ENCODE peak calls at places on chromosomes 16 and 17, in five cellular contexts. E is GM12892, R is MV-4-11, M is GM19239, Y is H7. A is an unnamed sample.

GRCh38 chr17:41665566-41666335 is 22.9 kb upstream of the EIF1 start:
- DNase-seq in E (peak), R (peak), M (peak), Y (peak), A (peak)

GRCh38 chr16:19765860-19766553 is 47.9 kb downstream of the IQCK start:
- DNase-seq in E (no peak), R (no peak), M (no peak), Y (peak), A (no peak)

GRCh38 chr16:89422905-89423630 is 67.3 kb downstream of the ANKRD11 start:
- DNase-seq in E (peak), R (peak), M (peak), Y (no peak), A (peak)

GRCh38 chr16:68264128-68265077 is at the start of gene SLC7A6:
- DNase-seq in E (peak), R (peak), M (peak), Y (peak), A (no peak)

GRCh38 chr17:7460850-7461660 is 16.2 kb downstream of the CHRNB1 start:
- DNase-seq in E (no peak), R (no peak), M (no peak), Y (peak), A (no peak)

GRCh38 chr17:4583796-4584124 is 569 bp upstream of the SMTNL2 start:
- DNase-seq in E (no peak), R (peak), M (no peak), Y (peak), A (no peak)

GRCh38 chr16:23155445-23156049 is 6.3 kb upstream of the USP31 start:
- DNase-seq in E (no peak), R (peak), M (no peak), Y (no peak), A (no peak)

GRCh38 chr17:65393514-65393913 is 167.9 kb downstream of the AXIN2 start:
- DNase-seq in E (no peak), R (no peak), M (no peak), Y (no peak), A (no peak)

GRCh38 chr17:40553694-40554534 is 11.4 kb downstream of the CCR7 start:
- DNase-seq in E (no peak), R (peak), M (no peak), Y (peak), A (no peak)

GRCh38 chr16:27379919-27380318 is 22.1 kb upstream of the IL21R start:
- DNase-seq in E (no peak), R (no peak), M (no peak), Y (no peak), A (no peak)

GRCh38 chr16:70250748-70251650 is 741 bp downstream of the EXOSC6 start:
- DNase-seq in E (peak), R (no peak), M (peak), Y (peak), A (peak)

GRCh38 chr17:17025621-17026020 is 16.6 kb upstream of the MPRIP start:
- DNase-seq in E (no peak), R (no peak), M (no peak), Y (no peak), A (no peak)

GRCh38 chr17:28723159-28723835 is 2.7 kb downstream of the TLCD1 start:
- DNase-seq in E (no peak), R (no peak), M (no peak), Y (no peak), A (no peak)

GRCh38 chr16:12245923-12246290 is 269.4 kb downstream of the SNX29 start:
- DNase-seq in E (no peak), R (no peak), M (no peak), Y (no peak), A (no peak)

GRCh38 chr17:18129041-18129502 is 20.5 kb downstream of the MYO15A start:
- DNase-seq in E (no peak), R (no peak), M (no peak), Y (no peak), A (no peak)

GRCh38 chr17:16477255-16477654 is 14.7 kb downstream of the LRRC75A start:
- DNase-seq in E (no peak), R (no peak), M (no peak), Y (peak), A (no peak)

GRCh38 chr17:75561927-75562603 is 25.5 kb upstream of the MYO15B start:
- DNase-seq in E (no peak), R (no peak), M (no peak), Y (no peak), A (no peak)

GRCh38 chr16:72467157-72467759 is 295.3 kb upstream of the PMFBP1 start:
- DNase-seq in E (no peak), R (peak), M (no peak), Y (peak), A (no peak)

GRCh38 chr17:79971651-79972050 is 64.0 kb downstream of the TBC1D16 start:
- DNase-seq in E (no peak), R (no peak), M (no peak), Y (no peak), A (no peak)

GRCh38 chr17:8807070-8807550 is 7.9 kb upstream of the MFSD6L start:
- DNase-seq in E (peak), R (peak), M (peak), Y (no peak), A (peak)

GRCh38 chr17:29150191-29150590 is 30.0 kb downstream of the MYO18A start:
- DNase-seq in E (no peak), R (no peak), M (no peak), Y (no peak), A (no peak)

GRCh38 chr16:67092227-67092626 is 17.5 kb upstream of the PHAF1 start:
- DNase-seq in E (no peak), R (no peak), M (no peak), Y (no peak), A (no peak)